ENCODE peak calls at places on chromosome 10, in four cellular contexts. P is A549, B is HepG2, E is IMR-90. D is an unnamed sample.
A peak's percentile ranks its signal among the peaks of the same experiment; 100 is the strongest.

GRCh38 chr10:122051609-122052385 is 62.8 kb downstream of the TACC2 start:
- DNase-seq in P (peak; percentile 64), B (peak; percentile 70), E (peak; percentile 65), D (no peak)

GRCh38 chr10:22685926-22686325 is 28.5 kb downstream of the PIP4K2A start:
- DNase-seq in P (no peak), B (no peak), E (no peak), D (no peak)

GRCh38 chr10:97607076-97607635 is 17.6 kb downstream of the C10orf62 start:
- DNase-seq in P (no peak), B (no peak), E (no peak), D (no peak)

GRCh38 chr10:92575961-92576360 is 2.1 kb upstream of the IDE start:
- DNase-seq in P (no peak), B (no peak), E (peak; percentile 53), D (no peak)

GRCh38 chr10:99393683-99394082 is 36.7 kb downstream of the GOT1 start:
- DNase-seq in P (no peak), B (no peak), E (no peak), D (no peak)

GRCh38 chr10:79340646-79341244 is 6.5 kb upstream of the PPIF start:
- DNase-seq in P (no peak), B (no peak), E (no peak), D (no peak)

GRCh38 chr10:72254891-72255568 is 18.7 kb upstream of the DDIT4 start:
- DNase-seq in P (peak; percentile 94), B (no peak), E (peak; percentile 57), D (peak; percentile 81)

GRCh38 chr10:69835233-69835632 is 33.5 kb downstream of the COL13A1 start:
- DNase-seq in P (no peak), B (no peak), E (no peak), D (no peak)

GRCh38 chr10:73644015-73644743 is 2.9 kb upstream of the MYOZ1 start:
- DNase-seq in P (peak; percentile 81), B (peak; percentile 50), E (peak; percentile 73), D (peak; percentile 79)

GRCh38 chr10:132538031-132538789 is 623 bp downstream of the INPP5A start:
- DNase-seq in P (no peak), B (no peak), E (no peak), D (no peak)

GRCh38 chr10:66329116-66329515 is 596.7 kb upstream of the LRRTM3 start:
- DNase-seq in P (no peak), B (no peak), E (no peak), D (no peak)
- TF ChIP-seq MAZ in P (no peak), B (no peak), E (no peak), D (no peak)

DNA sequence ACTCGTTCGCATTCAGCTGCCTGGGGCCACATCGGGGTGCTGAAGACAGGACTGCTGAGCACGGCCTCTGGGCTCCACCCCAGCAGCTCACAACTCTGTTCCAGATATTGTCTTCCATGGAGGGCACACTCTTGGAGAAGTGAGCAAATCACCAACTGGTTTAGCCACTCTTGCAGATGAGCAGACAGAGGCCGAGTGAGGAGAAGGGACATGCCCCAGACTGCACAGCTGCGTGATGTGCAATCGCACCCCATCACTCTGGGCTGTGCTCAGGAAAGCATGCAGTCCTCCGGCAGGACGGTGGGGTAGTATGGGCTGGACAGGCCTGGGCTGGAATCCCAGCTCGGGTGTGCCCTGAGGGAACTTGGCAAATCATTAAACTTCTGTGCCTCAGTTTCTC is 111.6 kb downstream of the FAM53B start:
- DNase-seq in P (no peak), B (no peak), E (no peak), D (no peak)
- TF ChIP-seq MAZ in P (no peak), B (no peak), E (no peak), D (no peak)

GRCh38 chr10:88386878-88387773 is 196.0 kb downstream of the RNLS start:
- DNase-seq in P (peak; percentile 33), B (peak; percentile 50), E (peak; percentile 82), D (no peak)
- TF ChIP-seq MAZ in P (no peak), B (no peak), E (no peak), D (no peak)

DNA sequence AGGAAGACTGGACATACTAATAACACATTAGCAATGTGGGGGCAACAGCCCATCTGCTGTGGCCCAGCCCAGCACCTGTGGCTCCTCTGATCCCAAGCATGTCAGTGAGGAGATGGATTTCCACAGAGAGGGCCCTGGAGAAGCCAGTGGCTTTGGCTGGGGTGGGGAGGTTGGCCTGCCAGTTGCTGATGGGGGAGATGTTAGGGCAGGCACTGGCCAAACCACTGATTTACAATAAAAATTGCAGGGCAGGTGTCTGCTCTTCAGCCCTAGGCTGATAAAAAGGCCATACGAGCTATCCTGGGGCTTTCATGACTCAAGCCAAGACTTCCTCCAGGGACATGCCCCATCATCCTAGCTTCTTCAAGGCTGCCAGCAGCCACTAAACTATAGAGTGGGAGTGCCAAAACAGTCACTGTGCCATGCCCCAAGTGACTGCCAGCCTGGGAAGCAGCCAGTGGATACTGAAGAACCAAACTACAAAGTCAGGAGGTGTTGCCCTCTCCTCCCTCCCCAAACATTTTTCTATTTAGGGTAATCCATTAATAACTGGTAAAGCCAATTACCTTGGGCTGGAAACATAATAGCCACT is 37.8 kb downstream of the DPCD start:
- DNase-seq in P (no peak), B (no peak), E (no peak), D (no peak)
- TF ChIP-seq MAZ in P (no peak), B (no peak), E (no peak), D (no peak)

GRCh38 chr10:100730739-100731602 is 14.4 kb upstream of the PAX2 start:
- DNase-seq in P (peak; percentile 73), B (peak; percentile 5), E (peak; percentile 6), D (no peak)
- TF ChIP-seq MAZ in P (no peak), B (no peak), E (no peak), D (no peak)

DNA sequence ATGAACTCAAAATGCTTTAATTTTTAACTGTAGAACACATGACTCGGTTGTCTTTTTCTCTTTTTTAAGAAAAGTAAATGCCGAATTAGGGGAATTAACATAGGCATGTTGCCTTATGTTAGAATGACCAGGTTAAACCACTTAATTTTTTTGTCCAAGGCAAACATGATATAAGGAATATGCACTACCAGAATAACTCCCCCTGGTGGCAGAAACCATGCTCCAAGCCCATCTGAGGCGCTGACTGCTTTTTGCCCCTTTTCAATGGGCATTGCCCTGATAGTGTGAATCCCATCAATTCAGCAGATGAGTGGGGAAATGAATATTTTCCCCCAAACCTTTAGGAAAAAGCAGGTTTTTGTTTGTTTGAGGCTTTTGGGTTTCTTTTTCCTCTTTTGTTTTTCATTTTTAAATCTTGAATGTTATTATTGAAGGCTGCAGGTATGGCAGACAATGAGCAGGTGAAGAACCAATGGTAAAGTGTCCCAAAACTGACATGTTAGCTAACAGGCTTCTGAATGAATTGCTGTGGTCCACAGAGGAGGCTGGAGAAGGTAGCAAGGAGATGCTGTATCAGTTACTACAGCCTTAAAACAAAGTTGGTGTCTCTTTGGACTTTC is 284.3 kb downstream of the SORCS3 start:
- DNase-seq in P (peak; percentile 7), B (peak; percentile 25), E (no peak), D (peak; percentile 31)
- TF ChIP-seq MAZ in P (no peak), B (no peak), E (no peak), D (no peak)

GRCh38 chr10:49597426-49598163 is 12.5 kb upstream of the SLC18A3 start:
- DNase-seq in P (no peak), B (no peak), E (no peak), D (no peak)
- TF ChIP-seq MAZ in P (no peak), B (no peak), E (no peak), D (no peak)